ENCODE peak calls at places on chromosomes 12 and 14, in ten cellular contexts. H is endothelial cell of umbilical vein, S is H9, V is GM12878, A is tibial artery, R is PC-9, J is fibroblast of lung, Q is heart right ventricle, F is astrocyte, U is heart left ventricle. Y is an unnamed sample.

GRCh38 chr14:104601786-104602185 is 2.8 kb downstream of the TMEM179 start:
- DNase-seq in H (no peak), S (no peak), V (no peak), A (no peak), R (no peak), J (no peak), Q (no peak), F (no peak), U (no peak), Y (peak)

GRCh38 chr14:68910540-68910939 is 68.6 kb downstream of the ACTN1 start:
- DNase-seq in H (no peak), S (no peak), V (no peak), A (no peak), R (no peak), J (no peak), Q (no peak), F (no peak), U (no peak), Y (no peak)

GRCh38 chr12:88793091-88793490 is 212.8 kb upstream of the KITLG start:
- DNase-seq in H (no peak), S (no peak), V (no peak), A (no peak), R (no peak), J (peak), Q (no peak), F (peak), U (no peak), Y (no peak)

GRCh38 chr14:105776924-105777323 is 250.5 kb downstream of the TMEM121 start:
- DNase-seq in H (no peak), S (no peak), V (no peak), A (no peak), R (no peak), J (no peak), Q (no peak), F (no peak), U (no peak), Y (no peak)

GRCh38 chr12:51406859-51407258 is 15.7 kb upstream of the GALNT6 start:
- DNase-seq in H (no peak), S (no peak), V (no peak), A (no peak), R (no peak), J (no peak), Q (no peak), F (no peak), U (no peak), Y (no peak)

GRCh38 chr14:90193925-90194324 is 62.4 kb upstream of the PSMC1 start:
- DNase-seq in H (no peak), S (peak), V (no peak), A (no peak), R (no peak), J (no peak), Q (no peak), F (no peak), U (no peak), Y (no peak)

GRCh38 chr12:108605000-108605689 is 7.3 kb upstream of the TMEM119 start:
- DNase-seq in H (no peak), S (no peak), V (no peak), A (no peak), R (no peak), J (no peak), Q (no peak), F (no peak), U (no peak), Y (no peak)

GRCh38 chr14:92121207-92121669 is 268 bp downstream of the NDUFB1 start:
- DNase-seq in H (peak), S (no peak), V (no peak), A (peak), R (no peak), J (peak), Q (peak), F (peak), U (peak), Y (no peak)

GRCh38 chr14:51962678-51963077 is 26.7 kb upstream of the RTRAF start:
- DNase-seq in H (peak), S (no peak), V (no peak), A (no peak), R (no peak), J (peak), Q (no peak), F (peak), U (no peak), Y (no peak)

GRCh38 chr12:4957781-4958180 is 48.1 kb downstream of the KCNA1 start:
- DNase-seq in H (no peak), S (no peak), V (no peak), A (no peak), R (no peak), J (no peak), Q (no peak), F (no peak), U (no peak), Y (no peak)

GRCh38 chr12:123998960-123999359 is 25.9 kb downstream of the ZNF664 start:
- DNase-seq in H (no peak), S (no peak), V (no peak), A (no peak), R (no peak), J (peak), Q (no peak), F (peak), U (no peak), Y (no peak)

DNA sequence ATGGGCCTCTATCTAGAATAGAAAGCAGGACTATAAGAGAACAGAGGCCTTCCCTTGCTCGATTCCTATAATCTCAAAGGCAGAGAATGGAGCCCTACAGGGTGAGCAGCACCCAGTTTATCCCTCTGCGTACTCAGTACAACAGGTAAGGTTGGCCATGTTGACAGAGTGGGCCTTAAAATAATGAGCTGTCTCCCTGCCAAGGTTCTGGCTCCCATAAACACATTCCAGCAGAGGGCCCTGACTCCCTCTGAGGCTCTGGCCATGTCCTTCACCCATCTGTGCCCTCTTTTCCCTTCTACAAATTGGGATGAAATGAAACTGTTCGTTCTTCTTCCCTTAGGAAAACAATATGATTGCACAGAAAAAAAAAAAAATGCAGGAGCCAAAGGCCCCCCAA is 16.9 kb upstream of the PNMA1 start:
- DNase-seq in H (no peak), S (no peak), V (no peak), A (no peak), R (no peak), J (no peak), Q (no peak), F (no peak), U (peak), Y (no peak)
- TF ChIP-seq CTCF in H (no peak), S (no peak), V (no peak), A (no peak), R (no peak), J (no peak), Q (no peak), F (peak), U (no peak), Y (no peak)

GRCh38 chr14:70416717-70417349 is at the start of gene SYNJ2BP:
- DNase-seq in H (peak), S (peak), V (peak), A (peak), R (peak), J (peak), Q (peak), F (peak), U (peak), Y (peak)

GRCh38 chr14:70425349-70425748 is 8.5 kb upstream of the SYNJ2BP start:
- DNase-seq in H (no peak), S (no peak), V (no peak), A (no peak), R (no peak), J (no peak), Q (peak), F (no peak), U (peak), Y (no peak)

GRCh38 chr14:70422538-70422937 is 5.6 kb upstream of the SYNJ2BP start:
- DNase-seq in H (no peak), S (no peak), V (no peak), A (no peak), R (no peak), J (no peak), Q (no peak), F (no peak), U (no peak), Y (no peak)
- H3K27ac ChIP-seq in H (no peak), S (no peak), V (no peak), A (no peak), R (no peak), J (no peak), Q (no peak), F (no peak), U (no peak), Y (no peak)

DNA sequence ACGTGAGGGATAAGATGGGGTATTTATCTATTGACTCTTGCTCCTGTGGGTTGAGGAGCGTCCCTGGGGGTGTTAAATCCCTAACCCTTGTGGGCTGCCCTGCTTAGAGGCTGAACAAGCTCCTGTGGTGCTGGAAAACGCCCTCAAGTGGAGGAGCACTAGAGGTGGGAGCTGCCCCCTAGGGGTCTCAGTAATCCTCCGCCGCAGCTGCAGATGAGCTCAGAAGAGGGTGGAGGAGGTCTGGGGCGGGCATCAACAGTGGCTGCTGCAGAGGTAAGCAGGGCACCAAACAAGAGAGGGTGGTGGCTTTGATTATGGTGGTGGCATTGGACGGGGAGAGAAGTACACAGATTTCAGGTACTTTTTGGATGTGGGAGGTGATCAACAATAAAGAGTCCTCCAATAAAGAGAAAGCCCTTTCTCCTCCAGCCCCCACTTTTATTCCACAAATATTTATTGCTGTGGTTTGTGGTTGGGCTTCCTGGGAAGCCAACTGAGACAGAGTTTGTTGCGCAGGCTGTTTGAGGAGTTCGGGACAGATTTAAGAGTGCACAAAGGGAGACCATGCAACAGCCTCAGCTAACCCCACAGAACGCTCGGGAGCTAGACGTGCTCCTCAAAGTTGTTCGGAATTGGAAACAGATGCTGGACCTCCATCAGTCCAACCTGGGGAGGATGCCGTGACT is 179.9 kb downstream of the ADCK1 start:
- DNase-seq in H (no peak), S (peak), V (no peak), A (no peak), R (no peak), J (peak), Q (no peak), F (peak), U (no peak), Y (no peak)
- TF ChIP-seq CTCF in H (no peak), S (peak), V (no peak), A (no peak), R (no peak), J (no peak), Q (peak), F (no peak), U (no peak), Y (peak)

DNA sequence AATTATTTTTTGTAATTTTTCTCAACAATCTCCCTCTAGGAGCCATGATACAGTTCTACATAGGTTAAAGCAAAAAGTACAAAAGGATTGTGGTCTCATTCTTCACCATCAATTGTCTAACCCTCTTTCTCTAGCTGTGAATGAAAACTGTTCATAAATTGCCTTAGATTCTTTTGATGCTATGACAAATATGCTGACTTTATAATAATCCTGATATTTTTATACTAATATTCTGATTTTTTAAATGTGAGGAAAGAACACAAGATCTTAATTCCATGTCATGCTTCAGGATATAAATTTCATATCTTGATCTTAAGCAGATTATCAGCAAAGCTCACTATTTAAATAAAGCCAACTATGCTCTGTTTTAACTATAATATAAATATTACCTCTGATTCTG is 75.4 kb downstream of the KIF21A start:
- DNase-seq in H (no peak), S (no peak), V (no peak), A (no peak), R (no peak), J (no peak), Q (no peak), F (no peak), U (no peak), Y (no peak)
- H3K27ac ChIP-seq in H (no peak), S (no peak), V (no peak), A (no peak), R (no peak), J (no peak), Q (no peak), F (no peak), U (no peak), Y (no peak)

GRCh38 chr12:2797721-2798418 is 3.1 kb downstream of the FKBP4 start:
- DNase-seq in H (peak), S (no peak), V (no peak), A (no peak), R (no peak), J (peak), Q (peak), F (no peak), U (peak), Y (no peak)
- TF ChIP-seq CTCF in H (no peak), S (no peak), V (peak), A (no peak), R (no peak), J (peak), Q (peak), F (peak), U (no peak), Y (no peak)

DNA sequence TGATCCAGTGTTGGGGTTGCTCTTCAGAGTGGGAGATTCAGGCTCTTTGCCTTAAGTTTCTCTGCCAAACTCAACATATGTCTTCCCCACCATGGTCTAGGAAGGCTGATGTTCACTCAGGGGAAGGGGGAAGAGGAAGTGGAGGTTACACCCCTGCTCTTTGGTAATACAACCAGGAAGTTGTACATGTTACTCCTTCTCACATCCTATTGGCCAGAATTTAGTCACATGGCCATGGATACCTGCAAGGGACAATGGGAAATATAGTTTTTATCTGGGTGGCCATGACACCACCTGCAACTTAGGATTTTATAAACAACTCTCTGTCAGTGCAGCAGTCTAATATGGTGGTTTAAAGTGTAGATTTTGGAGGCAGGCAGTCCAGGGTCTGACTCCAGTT is 150.9 kb downstream of the TBX5 start:
- DNase-seq in H (no peak), S (no peak), V (no peak), A (no peak), R (no peak), J (no peak), Q (no peak), F (no peak), U (no peak), Y (no peak)
- H3K27ac ChIP-seq in H (no peak), S (no peak), V (no peak), A (no peak), R (no peak), J (no peak), Q (no peak), F (no peak), U (no peak), Y (no peak)

DNA sequence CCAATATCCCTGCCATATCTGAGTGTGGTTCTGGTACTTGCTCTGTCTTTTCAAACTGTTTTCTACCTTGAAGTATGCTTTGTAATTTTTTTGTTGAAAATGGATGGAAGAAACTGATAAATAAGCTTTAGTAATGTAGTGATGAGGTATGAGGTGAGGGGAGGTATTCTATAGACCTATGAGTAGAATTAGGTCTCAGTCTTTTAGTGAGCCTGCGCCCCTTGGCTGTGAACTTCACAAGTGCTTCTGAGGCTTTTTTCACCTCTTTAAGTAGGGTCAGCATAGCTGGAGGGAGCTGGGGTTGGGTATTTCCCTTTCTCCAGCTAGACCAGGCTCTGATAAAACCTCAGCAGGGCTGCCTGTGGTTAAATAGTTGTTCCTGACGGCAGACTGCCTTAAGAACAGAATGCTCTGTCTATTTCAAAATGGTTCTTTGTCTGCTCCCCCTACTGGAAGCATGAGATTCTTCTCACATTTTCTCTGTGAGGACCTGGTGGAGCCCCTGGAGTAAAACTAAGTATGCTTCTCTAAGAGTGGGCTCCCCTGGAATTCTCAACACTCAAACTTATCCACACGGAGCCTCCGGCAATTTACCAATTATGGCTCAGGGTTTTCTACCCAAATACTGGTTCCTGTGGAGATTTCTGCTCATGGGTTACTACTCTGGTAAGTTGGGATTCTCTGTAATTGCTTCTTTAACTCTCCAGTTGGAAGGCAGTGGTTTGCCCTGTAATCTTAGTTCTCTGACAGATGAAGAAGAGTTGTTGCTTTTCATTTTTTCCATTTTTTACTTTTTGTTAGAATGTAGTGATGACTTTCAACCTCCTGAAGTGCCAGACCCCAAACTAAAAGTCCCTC is 13.1 kb downstream of the KRT5 start:
- DNase-seq in H (peak), S (peak), V (no peak), A (no peak), R (no peak), J (peak), Q (no peak), F (peak), U (no peak), Y (no peak)
- TF ChIP-seq CTCF in H (peak), S (peak), V (peak), A (peak), R (peak), J (peak), Q (peak), F (peak), U (peak), Y (peak)

GRCh38 chr12:9756174-9756573 is 4.5 kb downstream of the CD69 start:
- DNase-seq in H (no peak), S (no peak), V (no peak), A (no peak), R (no peak), J (no peak), Q (no peak), F (no peak), U (no peak), Y (no peak)

GRCh38 chr12:9758119-9758518 is 2.6 kb downstream of the CD69 start:
- DNase-seq in H (no peak), S (no peak), V (no peak), A (no peak), R (no peak), J (no peak), Q (no peak), F (no peak), U (no peak), Y (no peak)

GRCh38 chr12:9759680-9760592 is 765 bp downstream of the CD69 start:
- DNase-seq in H (no peak), S (no peak), V (no peak), A (no peak), R (no peak), J (no peak), Q (no peak), F (no peak), U (no peak), Y (no peak)

GRCh38 chr12:9756756-9757155 is 3.9 kb downstream of the CD69 start:
- DNase-seq in H (no peak), S (no peak), V (no peak), A (no peak), R (no peak), J (no peak), Q (no peak), F (no peak), U (no peak), Y (no peak)

GRCh38 chr12:9757433-9758025 is 3.2 kb downstream of the CD69 start:
- DNase-seq in H (no peak), S (no peak), V (no peak), A (no peak), R (no peak), J (no peak), Q (no peak), F (no peak), U (no peak), Y (no peak)
- H3K27ac ChIP-seq in H (no peak), S (no peak), V (peak), A (no peak), R (no peak), J (no peak), Q (no peak), F (no peak), U (no peak), Y (no peak)